ENCODE peak calls at places on chromosomes 12 and 14, in seven cellular contexts. One of them, this sample, is unnamed.

GRCh38 chr14:102155150-102155549 is 15.5 kb downstream of the WDR20 start:
- DNase-seq in A549: no peak
- DNase-seq in PC-3: no peak
- DNase-seq in foreskin fibroblast: peak; percentile 44
- DNase-seq in transverse colon: no peak
- DNase-seq in pancreas: no peak
- DNase-seq in cardiac muscle cell: peak; percentile 35
- DNase-seq in this sample: peak; percentile 38

GRCh38 chr14:95471526-95472304 is 44.7 kb downstream of the SYNE3 start:
- DNase-seq in cardiac muscle cell: no peak
- DNase-seq in foreskin fibroblast: peak; percentile 44
- DNase-seq in A549: no peak
- DNase-seq in pancreas: no peak
- DNase-seq in transverse colon: no peak
- DNase-seq in PC-3: no peak
- DNase-seq in this sample: no peak

GRCh38 chr12:49703647-49704137 is 3.5 kb downstream of the FMNL3 start:
- DNase-seq in cardiac muscle cell: no peak
- DNase-seq in pancreas: no peak
- DNase-seq in foreskin fibroblast: peak; percentile 68
- DNase-seq in transverse colon: peak; percentile 8
- DNase-seq in A549: no peak
- DNase-seq in PC-3: no peak
- DNase-seq in this sample: no peak

GRCh38 chr12:105706321-105706972 is 376.0 kb downstream of the C12orf75 start:
- DNase-seq in pancreas: no peak
- DNase-seq in PC-3: peak; percentile 66
- DNase-seq in cardiac muscle cell: no peak
- DNase-seq in transverse colon: no peak
- DNase-seq in A549: no peak
- DNase-seq in foreskin fibroblast: peak; percentile 77
- DNase-seq in this sample: peak; percentile 12

GRCh38 chr14:63632932-63633514 is 8.6 kb downstream of the WDR89 start:
- DNase-seq in pancreas: no peak
- DNase-seq in A549: peak; percentile 43
- DNase-seq in transverse colon: no peak
- DNase-seq in PC-3: peak; percentile 71
- DNase-seq in foreskin fibroblast: peak; percentile 50
- DNase-seq in cardiac muscle cell: no peak
- DNase-seq in this sample: no peak

GRCh38 chr12:130427381-130427887 is 89.7 kb downstream of the PIWIL1 start:
- DNase-seq in cardiac muscle cell: no peak
- DNase-seq in PC-3: no peak
- DNase-seq in foreskin fibroblast: no peak
- DNase-seq in A549: no peak
- DNase-seq in transverse colon: peak; percentile 2
- DNase-seq in pancreas: no peak
- DNase-seq in this sample: peak; percentile 5

GRCh38 chr14:53894456-53894855 is 62.2 kb downstream of the BMP4 start:
- DNase-seq in A549: no peak
- DNase-seq in cardiac muscle cell: no peak
- DNase-seq in foreskin fibroblast: peak; percentile 86
- DNase-seq in transverse colon: no peak
- DNase-seq in pancreas: no peak
- DNase-seq in PC-3: peak; percentile 71
- DNase-seq in this sample: no peak

GRCh38 chr12:92784356-92784755 is 81.6 kb downstream of the PLEKHG7 start:
- DNase-seq in A549: no peak
- DNase-seq in foreskin fibroblast: peak; percentile 8
- DNase-seq in transverse colon: no peak
- DNase-seq in PC-3: no peak
- DNase-seq in pancreas: no peak
- DNase-seq in cardiac muscle cell: no peak
- DNase-seq in this sample: no peak

GRCh38 chr12:47549258-47549657 is 156.6 kb downstream of the RPAP3 start:
- DNase-seq in transverse colon: no peak
- DNase-seq in A549: no peak
- DNase-seq in PC-3: peak; percentile 61
- DNase-seq in pancreas: no peak
- DNase-seq in cardiac muscle cell: no peak
- DNase-seq in foreskin fibroblast: no peak
- DNase-seq in this sample: no peak

GRCh38 chr12:84502180-84502857 is 410.3 kb downstream of the SLC6A15 start:
- DNase-seq in foreskin fibroblast: peak; percentile 15
- DNase-seq in pancreas: no peak
- DNase-seq in cardiac muscle cell: no peak
- DNase-seq in transverse colon: no peak
- DNase-seq in PC-3: peak; percentile 97
- DNase-seq in A549: no peak
- DNase-seq in this sample: no peak

GRCh38 chr12:115208098-115208497 is 524.1 kb upstream of the TBX3 start:
- DNase-seq in PC-3: no peak
- DNase-seq in transverse colon: no peak
- DNase-seq in A549: no peak
- DNase-seq in foreskin fibroblast: no peak
- DNase-seq in pancreas: no peak
- DNase-seq in cardiac muscle cell: no peak
- DNase-seq in this sample: no peak

GRCh38 chr12:5051913-5052312 is 8.2 kb downstream of the KCNA5 start:
- DNase-seq in cardiac muscle cell: no peak
- DNase-seq in A549: no peak
- DNase-seq in transverse colon: no peak
- DNase-seq in PC-3: no peak
- DNase-seq in foreskin fibroblast: no peak
- DNase-seq in pancreas: no peak
- DNase-seq in this sample: no peak

GRCh38 chr12:39012870-39013269 is 107.5 kb upstream of the CPNE8 start:
- DNase-seq in transverse colon: no peak
- DNase-seq in pancreas: no peak
- DNase-seq in PC-3: peak; percentile 65
- DNase-seq in cardiac muscle cell: no peak
- DNase-seq in foreskin fibroblast: no peak
- DNase-seq in A549: no peak
- DNase-seq in this sample: no peak

GRCh38 chr12:122421263-122421814 is 1.1 kb downstream of the CLIP1 start:
- DNase-seq in transverse colon: peak; percentile 52
- DNase-seq in cardiac muscle cell: peak; percentile 39
- DNase-seq in A549: peak; percentile 49
- DNase-seq in pancreas: peak; percentile 56
- DNase-seq in foreskin fibroblast: peak; percentile 69
- DNase-seq in PC-3: peak; percentile 62
- DNase-seq in this sample: peak; percentile 34

GRCh38 chr12:89070603-89071002 is 281.7 kb downstream of the DUSP6 start:
- DNase-seq in cardiac muscle cell: no peak
- DNase-seq in A549: no peak
- DNase-seq in PC-3: peak; percentile 22
- DNase-seq in foreskin fibroblast: no peak
- DNase-seq in transverse colon: no peak
- DNase-seq in pancreas: no peak
- DNase-seq in this sample: no peak

GRCh38 chr12:128657378-128657777 is 166.4 kb downstream of the SLC15A4 start:
- DNase-seq in PC-3: no peak
- DNase-seq in A549: no peak
- DNase-seq in foreskin fibroblast: no peak
- DNase-seq in transverse colon: no peak
- DNase-seq in pancreas: no peak
- DNase-seq in cardiac muscle cell: no peak
- DNase-seq in this sample: no peak

GRCh38 chr14:106268013-106268727 is 741.8 kb downstream of the TMEM121 start:
- DNase-seq in transverse colon: peak; percentile 48
- DNase-seq in PC-3: no peak
- DNase-seq in foreskin fibroblast: no peak
- DNase-seq in A549: no peak
- DNase-seq in cardiac muscle cell: no peak
- DNase-seq in pancreas: no peak
- DNase-seq in this sample: peak; percentile 74
- TF ChIP-seq CTCF in transverse colon: no peak
- TF ChIP-seq CTCF in PC-3: no peak
- TF ChIP-seq CTCF in foreskin fibroblast: no peak
- TF ChIP-seq CTCF in A549: peak; percentile 10
- TF ChIP-seq CTCF in cardiac muscle cell: no peak
- TF ChIP-seq CTCF in pancreas: no peak
- TF ChIP-seq CTCF in this sample: peak; percentile 74

GRCh38 chr12:21546721-21547120 is 20.6 kb downstream of the SPX start:
- DNase-seq in pancreas: no peak
- DNase-seq in cardiac muscle cell: no peak
- DNase-seq in A549: no peak
- DNase-seq in transverse colon: no peak
- DNase-seq in PC-3: no peak
- DNase-seq in foreskin fibroblast: no peak
- DNase-seq in this sample: no peak
- TF ChIP-seq CTCF in pancreas: no peak
- TF ChIP-seq CTCF in cardiac muscle cell: no peak
- TF ChIP-seq CTCF in A549: no peak
- TF ChIP-seq CTCF in transverse colon: no peak
- TF ChIP-seq CTCF in PC-3: no peak
- TF ChIP-seq CTCF in foreskin fibroblast: no peak
- TF ChIP-seq CTCF in this sample: no peak

GRCh38 chr12:45259732-45260480 is 44.0 kb downstream of the ANO6 start:
- DNase-seq in transverse colon: no peak
- DNase-seq in cardiac muscle cell: no peak
- DNase-seq in foreskin fibroblast: peak; percentile 82
- DNase-seq in pancreas: no peak
- DNase-seq in PC-3: peak; percentile 25
- DNase-seq in A549: no peak
- DNase-seq in this sample: no peak

GRCh38 chr12:45254254-45254653 is 38.4 kb downstream of the ANO6 start:
- DNase-seq in A549: no peak
- DNase-seq in PC-3: no peak
- DNase-seq in cardiac muscle cell: no peak
- DNase-seq in transverse colon: no peak
- DNase-seq in pancreas: no peak
- DNase-seq in foreskin fibroblast: no peak
- DNase-seq in this sample: no peak

GRCh38 chr12:45260481-45260824 is 44.6 kb downstream of the ANO6 start:
- DNase-seq in transverse colon: no peak
- DNase-seq in PC-3: no peak
- DNase-seq in pancreas: no peak
- DNase-seq in cardiac muscle cell: no peak
- DNase-seq in A549: no peak
- DNase-seq in foreskin fibroblast: no peak
- DNase-seq in this sample: no peak

GRCh38 chr12:45260854-45261253 is 45.0 kb downstream of the ANO6 start:
- DNase-seq in cardiac muscle cell: no peak
- DNase-seq in transverse colon: no peak
- DNase-seq in PC-3: no peak
- DNase-seq in foreskin fibroblast: no peak
- DNase-seq in pancreas: no peak
- DNase-seq in A549: no peak
- DNase-seq in this sample: no peak

GRCh38 chr12:45257185-45257585 is 41.3 kb downstream of the ANO6 start:
- DNase-seq in A549: no peak
- DNase-seq in foreskin fibroblast: no peak
- DNase-seq in pancreas: no peak
- DNase-seq in transverse colon: no peak
- DNase-seq in PC-3: no peak
- DNase-seq in cardiac muscle cell: no peak
- DNase-seq in this sample: no peak
- TF ChIP-seq CTCF in A549: no peak
- TF ChIP-seq CTCF in foreskin fibroblast: no peak
- TF ChIP-seq CTCF in pancreas: no peak
- TF ChIP-seq CTCF in transverse colon: no peak
- TF ChIP-seq CTCF in PC-3: no peak
- TF ChIP-seq CTCF in cardiac muscle cell: no peak
- TF ChIP-seq CTCF in this sample: no peak

GRCh38 chr12:109880938-109881337 is 597 bp upstream of the GLTP start:
- DNase-seq in foreskin fibroblast: peak; percentile 11
- DNase-seq in PC-3: peak; percentile 30
- DNase-seq in pancreas: no peak
- DNase-seq in transverse colon: no peak
- DNase-seq in A549: no peak
- DNase-seq in cardiac muscle cell: peak; percentile 37
- DNase-seq in this sample: no peak

GRCh38 chr12:109881752-109882151 is 1.4 kb upstream of the GLTP start:
- DNase-seq in pancreas: no peak
- DNase-seq in foreskin fibroblast: no peak
- DNase-seq in PC-3: peak; percentile 58
- DNase-seq in transverse colon: no peak
- DNase-seq in cardiac muscle cell: no peak
- DNase-seq in A549: no peak
- DNase-seq in this sample: no peak

GRCh38 chr12:109879332-109880048 is 851 bp downstream of the GLTP start:
- DNase-seq in cardiac muscle cell: peak; percentile 14
- DNase-seq in A549: no peak
- DNase-seq in transverse colon: no peak
- DNase-seq in pancreas: no peak
- DNase-seq in PC-3: peak; percentile 17
- DNase-seq in foreskin fibroblast: peak; percentile 46
- DNase-seq in this sample: no peak

GRCh38 chr12:109878749-109879148 is 1.6 kb downstream of the GLTP start:
- DNase-seq in cardiac muscle cell: no peak
- DNase-seq in transverse colon: no peak
- DNase-seq in PC-3: no peak
- DNase-seq in pancreas: no peak
- DNase-seq in foreskin fibroblast: no peak
- DNase-seq in A549: no peak
- DNase-seq in this sample: no peak

GRCh38 chr12:109880049-109880931 is at the start of gene GLTP:
- DNase-seq in transverse colon: peak; percentile 90
- DNase-seq in PC-3: peak; percentile 97
- DNase-seq in foreskin fibroblast: peak; percentile 95
- DNase-seq in cardiac muscle cell: peak; percentile 95
- DNase-seq in pancreas: peak; percentile 83
- DNase-seq in A549: peak; percentile 88
- DNase-seq in this sample: peak; percentile 90
- TF ChIP-seq CTCF in transverse colon: peak; percentile 44
- TF ChIP-seq CTCF in PC-3: peak; percentile 33
- TF ChIP-seq CTCF in foreskin fibroblast: no peak
- TF ChIP-seq CTCF in cardiac muscle cell: peak; percentile 20
- TF ChIP-seq CTCF in pancreas: no peak
- TF ChIP-seq CTCF in A549: peak; percentile 89
- TF ChIP-seq CTCF in this sample: peak; percentile 14

DNA sequence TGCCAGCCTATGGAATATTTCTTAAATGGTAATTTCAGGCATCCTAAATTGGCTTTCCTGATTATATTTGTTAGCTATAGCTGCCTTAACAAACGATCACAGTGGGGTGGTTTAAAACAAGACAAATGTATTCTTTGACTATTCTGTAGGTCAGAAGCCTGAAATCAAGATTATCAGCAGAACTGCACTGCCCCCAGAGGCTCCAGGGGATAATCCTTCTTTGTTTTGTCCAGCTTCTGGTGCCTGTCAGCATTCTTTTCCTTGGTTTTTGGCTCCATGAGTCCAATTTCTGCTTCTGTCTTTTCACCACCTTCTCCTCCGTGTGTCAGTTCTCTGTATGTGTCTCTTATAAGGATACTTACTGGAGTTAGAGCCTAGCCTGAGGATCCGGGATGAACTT is 1282.2 kb upstream of the USP15 start:
- DNase-seq in transverse colon: no peak
- DNase-seq in PC-3: peak; percentile 24
- DNase-seq in A549: no peak
- DNase-seq in foreskin fibroblast: peak; percentile 0
- DNase-seq in pancreas: no peak
- DNase-seq in cardiac muscle cell: no peak
- DNase-seq in this sample: no peak
- TF ChIP-seq CTCF in transverse colon: no peak
- TF ChIP-seq CTCF in PC-3: peak; percentile 48
- TF ChIP-seq CTCF in A549: no peak
- TF ChIP-seq CTCF in foreskin fibroblast: peak; percentile 8
- TF ChIP-seq CTCF in pancreas: no peak
- TF ChIP-seq CTCF in cardiac muscle cell: no peak
- TF ChIP-seq CTCF in this sample: no peak

This sample was measured in BE2C.